ENCODE peak calls at places on chromosomes 13 and 19, in seven cellular contexts. D, K, S, H, X, L and P are unnamed samples.

GRCh38 chr19:16433986-16434385 is 37.8 kb downstream of the EPS15L1 start:
- DNase-seq in D (no peak), K (no peak), S (no peak), H (peak), X (peak), L (no peak), P (no peak)

GRCh38 chr19:39498262-39499081 is at the start of gene DLL3:
- DNase-seq in D (no peak), K (peak), S (no peak), H (no peak), X (no peak), L (peak), P (no peak)

GRCh38 chr13:37944476-37945442 is 75.2 kb upstream of the TRPC4 start:
- DNase-seq in D (no peak), K (no peak), S (no peak), H (no peak), X (no peak), L (no peak), P (no peak)

GRCh38 chr13:51453959-51454703 is 1.3 kb upstream of the INTS6 start:
- DNase-seq in D (peak), K (peak), S (no peak), H (peak), X (peak), L (no peak), P (peak)

GRCh38 chr19:8116437-8117293 is 32.7 kb downstream of the FBN3 start:
- DNase-seq in D (no peak), K (no peak), S (no peak), H (no peak), X (no peak), L (no peak), P (no peak)

GRCh38 chr13:101530293-101530692 is 77.8 kb downstream of the ITGBL1 start:
- DNase-seq in D (no peak), K (no peak), S (no peak), H (no peak), X (no peak), L (no peak), P (no peak)

GRCh38 chr13:49225358-49226042 is 5.4 kb downstream of the MLNR start:
- DNase-seq in D (no peak), K (no peak), S (no peak), H (no peak), X (no peak), L (no peak), P (no peak)

GRCh38 chr19:39147480-39147879 is 21.9 kb downstream of the PAK4 start:
- DNase-seq in D (no peak), K (no peak), S (no peak), H (no peak), X (no peak), L (no peak), P (no peak)

GRCh38 chr13:49786609-49787008 is 5.9 kb downstream of the KPNA3 start:
- DNase-seq in D (no peak), K (no peak), S (no peak), H (no peak), X (no peak), L (no peak), P (no peak)

GRCh38 chr13:39506559-39507390 is 96.2 kb downstream of the LHFPL6 start:
- DNase-seq in D (no peak), K (peak), S (no peak), H (no peak), X (peak), L (no peak), P (no peak)

GRCh38 chr19:19385900-19386339 is 19.6 kb upstream of the GATAD2A start:
- DNase-seq in D (peak), K (no peak), S (no peak), H (no peak), X (peak), L (peak), P (peak)

GRCh38 chr13:80084086-80084676 is 256.7 kb downstream of the SPRY2 start:
- DNase-seq in D (no peak), K (peak), S (no peak), H (no peak), X (peak), L (no peak), P (no peak)

GRCh38 chr19:658916-659839 is 3.8 kb downstream of the RNF126 start:
- DNase-seq in D (peak), K (peak), S (no peak), H (peak), X (peak), L (no peak), P (no peak)

GRCh38 chr19:2528543-2529173 is 52.7 kb downstream of the GADD45B start:
- DNase-seq in D (peak), K (no peak), S (no peak), H (no peak), X (no peak), L (peak), P (no peak)

GRCh38 chr19:1725100-1726064 is 27.9 kb upstream of the ONECUT3 start:
- DNase-seq in D (no peak), K (peak), S (peak), H (peak), X (peak), L (peak), P (no peak)

GRCh38 chr19:27993619-27994018 is 1219.3 kb downstream of the UQCRFS1 start:
- DNase-seq in D (no peak), K (no peak), S (no peak), H (no peak), X (no peak), L (no peak), P (no peak)

GRCh38 chr13:42337808-42338600 is 66.1 kb downstream of the AKAP11 start:
- DNase-seq in D (no peak), K (no peak), S (no peak), H (no peak), X (no peak), L (no peak), P (no peak)

GRCh38 chr13:107812013-107812412 is 403.3 kb downstream of the LIG4 start:
- DNase-seq in D (no peak), K (no peak), S (no peak), H (no peak), X (no peak), L (no peak), P (no peak)

GRCh38 chr13:104143760-104144406 is 1077.7 kb upstream of the SLC10A2 start:
- DNase-seq in D (no peak), K (no peak), S (no peak), H (no peak), X (peak), L (peak), P (no peak)

GRCh38 chr19:53621885-53622710 is 9.7 kb upstream of the DPRX start:
- DNase-seq in D (no peak), K (peak), S (no peak), H (no peak), X (no peak), L (no peak), P (no peak)

GRCh38 chr19:17424743-17425365 is 5.0 kb downstream of the MVB12A start:
- DNase-seq in D (peak), K (no peak), S (peak), H (no peak), X (peak), L (peak), P (no peak)

GRCh38 chr19:29266001-29266400 is 53.0 kb upstream of the UQCRFS1 start:
- DNase-seq in D (no peak), K (no peak), S (no peak), H (no peak), X (no peak), L (peak), P (no peak)

GRCh38 chr19:31905980-31906948 is 439.1 kb upstream of the ZNF507 start:
- DNase-seq in D (no peak), K (no peak), S (no peak), H (peak), X (no peak), L (no peak), P (peak)

GRCh38 chr13:64591981-64592380 is 2638.2 kb downstream of the PCDH9 start:
- DNase-seq in D (no peak), K (peak), S (no peak), H (no peak), X (peak), L (no peak), P (no peak)

GRCh38 chr19:40228371-40228770 is 1.9 kb upstream of the CCNP start:
- DNase-seq in D (no peak), K (no peak), S (no peak), H (no peak), X (no peak), L (no peak), P (no peak)

GRCh38 chr13:33471182-33471581 is 185.6 kb upstream of the STARD13 start:
- DNase-seq in D (no peak), K (no peak), S (no peak), H (no peak), X (peak), L (no peak), P (no peak)

GRCh38 chr19:44003461-44004134 is 841 bp downstream of the ZNF230 start:
- DNase-seq in D (peak), K (peak), S (no peak), H (no peak), X (peak), L (no peak), P (no peak)

GRCh38 chr19:50205681-50206138 is 2.3 kb downstream of the MYH14 start:
- DNase-seq in D (no peak), K (no peak), S (no peak), H (no peak), X (no peak), L (peak), P (no peak)

GRCh38 chr13:43983373-43983772 is 103.7 kb downstream of the LACC1 start:
- DNase-seq in D (no peak), K (no peak), S (no peak), H (no peak), X (peak), L (no peak), P (no peak)

GRCh38 chr13:43988302-43988701 is 108.6 kb downstream of the LACC1 start:
- DNase-seq in D (no peak), K (no peak), S (no peak), H (no peak), X (peak), L (no peak), P (no peak)

GRCh38 chr13:43986395-43986794 is 106.7 kb downstream of the LACC1 start:
- DNase-seq in D (no peak), K (no peak), S (no peak), H (peak), X (peak), L (no peak), P (no peak)

GRCh38 chr13:43984292-43984691 is 104.6 kb downstream of the LACC1 start:
- DNase-seq in D (no peak), K (no peak), S (no peak), H (no peak), X (no peak), L (no peak), P (no peak)

DNA sequence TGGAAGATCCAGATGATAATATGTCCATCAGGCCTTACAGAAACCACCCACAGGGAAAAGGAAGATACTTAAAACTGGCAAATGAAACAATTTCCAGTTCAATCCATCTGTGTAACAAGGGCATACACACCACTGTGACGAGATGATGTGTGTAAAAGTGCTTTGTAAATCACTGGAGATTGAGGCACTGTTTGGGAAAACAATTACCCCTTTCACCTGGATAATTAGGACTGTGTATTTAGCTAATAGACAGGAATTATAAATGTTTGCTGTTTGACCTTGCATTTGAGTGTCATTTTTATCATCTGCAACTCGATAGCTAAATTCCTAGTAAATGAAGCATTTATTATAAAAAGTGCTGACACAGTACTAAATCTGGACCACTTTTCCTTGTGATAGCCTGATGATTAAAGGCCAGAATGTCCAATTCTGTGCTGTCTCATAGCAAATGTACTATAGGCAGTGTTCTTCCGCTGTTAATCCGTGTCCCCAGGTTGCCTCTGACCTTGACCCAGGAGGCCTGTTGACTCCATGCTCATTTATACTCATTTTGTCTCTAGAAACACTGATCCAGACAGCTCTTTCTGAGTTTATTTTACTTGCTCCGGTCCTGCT is 105.8 kb downstream of the LACC1 start:
- DNase-seq in D (no peak), K (no peak), S (no peak), H (no peak), X (no peak), L (no peak), P (no peak)
- H3K27ac ChIP-seq in D (no peak), K (no peak), S (no peak), H (peak), X (no peak), L (no peak), P (no peak)

DNA sequence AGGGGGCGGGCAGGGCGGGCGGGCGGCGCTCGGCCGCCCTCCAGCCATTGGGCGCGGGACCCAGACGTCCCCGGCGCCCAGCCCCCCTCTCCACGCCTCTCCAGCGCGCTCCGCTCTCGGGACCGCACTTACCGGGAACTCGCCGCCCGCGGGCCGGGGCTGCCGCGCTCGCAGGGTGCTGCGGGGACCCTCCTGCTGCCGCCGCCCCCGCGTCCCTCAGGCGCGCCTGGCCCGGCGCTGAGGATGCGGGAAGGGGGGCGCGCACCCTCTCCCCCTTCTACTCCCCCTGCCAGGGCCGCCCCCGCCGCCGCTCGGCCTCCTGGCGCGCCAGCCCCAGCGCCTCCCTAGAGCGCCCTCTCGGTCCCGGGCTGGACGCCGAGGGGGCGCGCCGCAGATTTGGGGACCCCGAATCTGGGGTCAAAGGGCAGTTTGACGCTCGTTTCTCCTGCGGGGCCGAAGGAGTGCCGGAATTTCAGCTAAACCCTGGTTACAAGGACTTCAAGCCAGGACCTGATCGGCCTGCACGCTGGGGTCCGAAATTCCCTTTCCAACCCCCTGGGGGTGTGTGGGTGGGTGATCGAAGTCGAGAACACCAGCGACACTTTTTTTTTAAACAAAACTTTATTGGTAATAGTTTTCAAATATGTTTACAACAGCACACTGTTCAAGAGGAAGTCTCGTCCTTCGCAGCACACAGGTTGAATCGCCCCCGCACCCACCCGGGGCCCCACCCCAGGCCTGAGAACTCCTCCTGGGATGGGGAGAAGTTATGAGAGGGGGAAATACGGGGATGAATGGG is 734 bp upstream of the SAMD1 start:
- DNase-seq in D (peak), K (peak), S (peak), H (no peak), X (peak), L (no peak), P (peak)
- H3K27ac ChIP-seq in D (peak), K (no peak), S (peak), H (peak), X (peak), L (no peak), P (peak)

GRCh38 chr13:65909501-65909900 is 1320.6 kb downstream of the PCDH9 start:
- DNase-seq in D (no peak), K (no peak), S (no peak), H (no peak), X (no peak), L (no peak), P (no peak)

GRCh38 chr13:65912516-65912915 is 1317.6 kb downstream of the PCDH9 start:
- DNase-seq in D (no peak), K (no peak), S (no peak), H (no peak), X (no peak), L (no peak), P (no peak)

GRCh38 chr13:65913173-65913572 is 1317.0 kb downstream of the PCDH9 start:
- DNase-seq in D (no peak), K (peak), S (no peak), H (no peak), X (peak), L (no peak), P (no peak)

GRCh38 chr13:65911546-65912193 is 1318.5 kb downstream of the PCDH9 start:
- DNase-seq in D (no peak), K (no peak), S (no peak), H (no peak), X (no peak), L (no peak), P (no peak)

GRCh38 chr13:65907656-65908441 is 1322.3 kb downstream of the PCDH9 start:
- DNase-seq in D (no peak), K (no peak), S (no peak), H (no peak), X (peak), L (no peak), P (no peak)
- H3K27ac ChIP-seq in D (no peak), K (no peak), S (no peak), H (no peak), X (no peak), L (no peak), P (no peak)

DNA sequence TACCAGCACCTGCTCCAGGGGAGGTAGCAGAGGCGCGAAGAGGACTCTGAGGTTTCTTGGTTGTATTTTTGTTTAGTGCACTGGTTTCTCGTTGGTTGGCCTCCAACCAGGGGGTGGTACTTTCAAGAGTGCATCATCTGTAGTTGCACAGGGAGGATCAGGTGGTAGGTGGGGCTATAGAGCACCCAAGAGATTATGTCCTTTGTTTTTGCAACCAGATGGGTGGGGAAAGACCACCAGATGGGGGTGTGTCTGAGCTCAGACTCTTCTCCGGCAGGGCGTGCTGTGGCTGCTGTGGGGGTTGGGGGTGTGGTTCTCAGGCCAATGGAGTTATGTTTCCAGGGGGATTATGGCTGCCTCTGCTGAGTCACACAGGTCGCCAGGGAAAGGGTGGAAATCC is 254.4 kb upstream of the KLF12 start:
- DNase-seq in D (no peak), K (no peak), S (no peak), H (no peak), X (no peak), L (no peak), P (no peak)
- H3K27ac ChIP-seq in D (no peak), K (no peak), S (no peak), H (no peak), X (no peak), L (no peak), P (no peak)

GRCh38 chr13:86559915-86560314 is 760.7 kb upstream of the SLITRK6 start:
- DNase-seq in D (no peak), K (no peak), S (no peak), H (no peak), X (peak), L (no peak), P (no peak)
- H3K27ac ChIP-seq in D (no peak), K (no peak), S (no peak), H (no peak), X (no peak), L (no peak), P (no peak)

GRCh38 chr13:44972956-44973581 is 16.2 kb downstream of the NUFIP1 start:
- DNase-seq in D (no peak), K (no peak), S (no peak), H (no peak), X (peak), L (no peak), P (no peak)
- H3K27ac ChIP-seq in D (no peak), K (no peak), S (peak), H (no peak), X (no peak), L (no peak), P (no peak)

DNA sequence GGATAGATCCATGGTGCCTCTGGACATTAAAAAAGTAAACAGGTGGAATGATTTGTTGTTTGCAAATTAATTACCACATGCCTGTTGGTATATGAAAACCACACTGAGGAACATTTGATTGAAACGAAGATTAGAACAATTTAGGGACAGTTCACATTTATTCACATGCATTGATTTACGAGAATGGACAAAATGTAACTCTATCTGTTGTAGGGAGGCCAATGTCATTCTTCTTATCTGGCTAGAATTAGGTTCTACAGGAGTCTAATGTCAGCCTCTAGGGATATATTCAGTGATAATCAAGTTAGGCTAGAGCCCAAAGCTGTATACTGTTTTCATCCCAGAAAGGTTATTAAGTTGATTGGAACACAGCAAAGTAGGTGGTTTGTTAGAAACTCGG is 125.4 kb downstream of the COL4A2 start:
- DNase-seq in D (no peak), K (no peak), S (no peak), H (no peak), X (no peak), L (no peak), P (no peak)
- H3K27ac ChIP-seq in D (peak), K (no peak), S (no peak), H (peak), X (no peak), L (no peak), P (peak)